ENCODE peak calls at places on chromosomes 13 and 19, in five cellular contexts. One of them, this sample, is unnamed.

GRCh38 chr13:39397866-39398265 is 205.1 kb downstream of the LHFPL6 start:
- DNase-seq in pancreas: no peak
- DNase-seq in anterior cingulate cortex: no peak
- DNase-seq in neural progenitor cell: no peak
- DNase-seq in body of pancreas: no peak
- DNase-seq in this sample: no peak

GRCh38 chr19:11096210-11096841 is 7.1 kb downstream of the LDLR start:
- DNase-seq in pancreas: no peak
- DNase-seq in anterior cingulate cortex: peak
- DNase-seq in neural progenitor cell: no peak
- DNase-seq in body of pancreas: no peak
- DNase-seq in this sample: no peak

GRCh38 chr13:105196052-105196451 is 1339.4 kb downstream of the EFNB2 start:
- DNase-seq in pancreas: no peak
- DNase-seq in anterior cingulate cortex: no peak
- DNase-seq in neural progenitor cell: no peak
- DNase-seq in body of pancreas: no peak
- DNase-seq in this sample: no peak

GRCh38 chr13:54337526-54337925 is 1308.9 kb downstream of the OLFM4 start:
- DNase-seq in pancreas: no peak
- DNase-seq in anterior cingulate cortex: no peak
- DNase-seq in neural progenitor cell: no peak
- DNase-seq in body of pancreas: no peak
- DNase-seq in this sample: no peak

GRCh38 chr19:11787536-11787935 is 10.8 kb upstream of the ZNF491 start:
- DNase-seq in pancreas: no peak
- DNase-seq in anterior cingulate cortex: no peak
- DNase-seq in neural progenitor cell: no peak
- DNase-seq in body of pancreas: no peak
- DNase-seq in this sample: no peak

GRCh38 chr19:33788676-33789075 is 8.0 kb upstream of the KCTD15 start:
- DNase-seq in pancreas: no peak
- DNase-seq in anterior cingulate cortex: no peak
- DNase-seq in neural progenitor cell: no peak
- DNase-seq in body of pancreas: no peak
- DNase-seq in this sample: no peak

GRCh38 chr19:12687496-12688196 is at the start of gene GNG14:
- DNase-seq in pancreas: no peak
- DNase-seq in anterior cingulate cortex: no peak
- DNase-seq in neural progenitor cell: no peak
- DNase-seq in body of pancreas: no peak
- DNase-seq in this sample: no peak

GRCh38 chr19:15869109-15869555 is 28.7 kb downstream of the CYP4F2 start:
- DNase-seq in pancreas: no peak
- DNase-seq in anterior cingulate cortex: peak
- DNase-seq in neural progenitor cell: no peak
- DNase-seq in body of pancreas: peak
- DNase-seq in this sample: peak

GRCh38 chr19:8988204-8988603 is 22.0 kb downstream of the MUC16 start:
- DNase-seq in pancreas: no peak
- DNase-seq in anterior cingulate cortex: no peak
- DNase-seq in neural progenitor cell: peak
- DNase-seq in body of pancreas: no peak
- DNase-seq in this sample: no peak

GRCh38 chr19:49019242-49019932 is 2.5 kb upstream of the LHB start:
- DNase-seq in pancreas: peak
- DNase-seq in anterior cingulate cortex: no peak
- DNase-seq in neural progenitor cell: peak
- DNase-seq in body of pancreas: peak
- DNase-seq in this sample: peak

GRCh38 chr19:4316940-4317339 is 12.5 kb downstream of the FSD1 start:
- DNase-seq in pancreas: no peak
- DNase-seq in anterior cingulate cortex: no peak
- DNase-seq in neural progenitor cell: no peak
- DNase-seq in body of pancreas: no peak
- DNase-seq in this sample: peak

GRCh38 chr13:59477011-59477410 is 686.7 kb downstream of the DIAPH3 start:
- DNase-seq in pancreas: no peak
- DNase-seq in anterior cingulate cortex: no peak
- DNase-seq in neural progenitor cell: no peak
- DNase-seq in body of pancreas: no peak
- DNase-seq in this sample: no peak

GRCh38 chr19:37551123-37551993 is 43.2 kb downstream of the ZNF571 start:
- DNase-seq in pancreas: no peak
- DNase-seq in anterior cingulate cortex: no peak
- DNase-seq in neural progenitor cell: no peak
- DNase-seq in body of pancreas: no peak
- DNase-seq in this sample: peak

GRCh38 chr19:17479325-17479791 is 9.0 kb downstream of the SLC27A1 start:
- DNase-seq in pancreas: no peak
- DNase-seq in anterior cingulate cortex: no peak
- DNase-seq in neural progenitor cell: no peak
- DNase-seq in body of pancreas: no peak
- DNase-seq in this sample: no peak

GRCh38 chr13:46373623-46374022 is 13.4 kb downstream of the RUBCNL start:
- DNase-seq in pancreas: no peak
- DNase-seq in anterior cingulate cortex: no peak
- DNase-seq in neural progenitor cell: no peak
- DNase-seq in body of pancreas: no peak
- DNase-seq in this sample: no peak

This sample was measured in SK-N-SH.